ENCODE peak calls at places on chromosomes 11 and 22, in four cellular contexts. O is PC-9, W is endodermal cell, S is uterus. I is an unnamed sample. For H3K9me3, the result is how much of the 10 kb centered on the place peaks cover.

GRCh38 chr22:20957691-20958440 is 9.2 kb upstream of the AIFM3 start:
- DNase-seq in O (peak), W (peak), S (no peak), I (no peak)

GRCh38 chr11:120835601-120836228 is 188.2 kb upstream of the TBCEL start:
- DNase-seq in O (no peak), W (no peak), S (no peak), I (no peak)

GRCh38 chr11:31045335-31045734 is 324.2 kb downstream of the DCDC1 start:
- DNase-seq in O (no peak), W (no peak), S (no peak), I (no peak)

GRCh38 chr11:14971865-14972580 is at the start of gene CALCA:
- DNase-seq in O (no peak), W (peak), S (no peak), I (no peak)

GRCh38 chr11:77126861-77127673 is 979 bp upstream of the MYO7A start:
- DNase-seq in O (peak), W (peak), S (peak), I (no peak)

GRCh38 chr11:43947003-43947500 is 4.6 kb downstream of the C11orf96 start:
- DNase-seq in O (no peak), W (peak), S (peak), I (peak)

GRCh38 chr11:114121138-114121537 is 61.6 kb downstream of the ZBTB16 start:
- DNase-seq in O (no peak), W (no peak), S (no peak), I (no peak)

GRCh38 chr11:113256431-113257227 is 57.8 kb upstream of the TTC12 start:
- DNase-seq in O (no peak), W (no peak), S (no peak), I (no peak)

GRCh38 chr22:44438481-44439131 is 59.4 kb downstream of the RTL6 start:
- DNase-seq in O (no peak), W (peak), S (no peak), I (no peak)

GRCh38 chr11:40139507-40139906 is 1319.9 kb downstream of the LRRC4C start:
- DNase-seq in O (no peak), W (no peak), S (no peak), I (no peak)

GRCh38 chr22:27228771-27229170 is 571.4 kb downstream of the MIAT start:
- DNase-seq in O (no peak), W (no peak), S (no peak), I (no peak)

GRCh38 chr11:76654310-76654851 is 16.2 kb downstream of the LRRC32 start:
- DNase-seq in O (no peak), W (peak), S (peak), I (no peak)

GRCh38 chr11:490930-491260 is 16.1 kb downstream of the RNH1 start:
- DNase-seq in O (no peak), W (no peak), S (no peak), I (no peak)

GRCh38 chr22:44192098-44192810 is 11.5 kb downstream of the PARVG start:
- DNase-seq in O (peak), W (peak), S (no peak), I (peak)

GRCh38 chr11:76448506-76448905 is 3.7 kb downstream of the EMSY start:
- DNase-seq in O (no peak), W (no peak), S (no peak), I (no peak)

GRCh38 chr22:37321288-37321687 is 39.0 kb downstream of the CYTH4 start:
- DNase-seq in O (no peak), W (no peak), S (no peak), I (no peak)

GRCh38 chr11:102322560-102322959 is 5.3 kb downstream of the BIRC3 start:
- DNase-seq in O (no peak), W (no peak), S (no peak), I (no peak)

DNA sequence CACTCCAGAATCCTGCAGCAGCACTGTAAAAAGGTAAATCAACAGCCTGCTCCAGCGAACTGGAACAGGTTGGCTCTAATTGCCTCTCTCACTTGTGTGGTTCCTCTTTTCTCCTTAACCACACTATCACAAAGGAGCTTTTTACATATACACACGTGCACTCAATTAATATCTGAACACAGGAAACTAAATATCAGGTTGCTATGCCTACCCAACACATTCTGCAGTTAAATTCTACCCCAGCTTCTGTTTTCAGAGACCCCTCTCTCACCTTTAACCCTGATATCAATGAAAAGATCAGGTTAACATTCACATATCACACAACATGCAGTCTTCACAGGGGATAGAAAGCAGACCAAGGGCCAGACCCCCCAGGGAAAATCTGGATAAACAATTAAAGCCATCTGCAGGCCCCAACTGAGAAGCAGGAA is 10.9 kb downstream of the RBFOX2 start:
- DNase-seq in O (no peak), W (no peak), S (no peak), I (no peak)
- H3K4me3 ChIP-seq in O (no peak), W (peak), S (no peak), I (no peak)

DNA sequence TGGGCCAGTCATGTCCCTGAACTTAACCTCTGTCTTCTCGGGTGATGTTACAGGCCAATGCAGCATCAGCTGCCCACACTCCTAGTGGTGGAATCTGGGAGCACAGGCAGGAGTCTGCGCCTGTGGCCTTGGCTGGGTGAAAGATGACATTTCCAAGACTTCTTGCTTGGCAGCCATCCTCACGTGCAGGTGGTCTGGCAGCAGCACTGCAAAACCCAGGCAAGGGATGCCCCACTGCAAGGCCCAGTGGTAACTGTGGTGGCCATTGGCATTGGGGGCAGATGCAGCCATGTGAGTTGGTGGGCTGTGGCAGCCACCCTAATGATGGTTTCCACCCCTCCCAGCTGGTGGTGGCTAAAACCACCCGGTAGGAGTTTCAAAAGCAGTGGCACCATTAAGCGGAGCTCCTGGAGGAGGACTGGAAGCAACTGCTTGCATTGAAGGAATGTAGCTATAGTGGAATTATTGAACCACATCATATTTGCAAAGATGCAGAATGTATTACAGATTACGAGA is 120.5 kb upstream of the TOP3B start:
- DNase-seq in O (no peak), W (peak), S (no peak), I (no peak)
- TF ChIP-seq CTCF in O (peak), W (peak), S (no peak), I (no peak)

DNA sequence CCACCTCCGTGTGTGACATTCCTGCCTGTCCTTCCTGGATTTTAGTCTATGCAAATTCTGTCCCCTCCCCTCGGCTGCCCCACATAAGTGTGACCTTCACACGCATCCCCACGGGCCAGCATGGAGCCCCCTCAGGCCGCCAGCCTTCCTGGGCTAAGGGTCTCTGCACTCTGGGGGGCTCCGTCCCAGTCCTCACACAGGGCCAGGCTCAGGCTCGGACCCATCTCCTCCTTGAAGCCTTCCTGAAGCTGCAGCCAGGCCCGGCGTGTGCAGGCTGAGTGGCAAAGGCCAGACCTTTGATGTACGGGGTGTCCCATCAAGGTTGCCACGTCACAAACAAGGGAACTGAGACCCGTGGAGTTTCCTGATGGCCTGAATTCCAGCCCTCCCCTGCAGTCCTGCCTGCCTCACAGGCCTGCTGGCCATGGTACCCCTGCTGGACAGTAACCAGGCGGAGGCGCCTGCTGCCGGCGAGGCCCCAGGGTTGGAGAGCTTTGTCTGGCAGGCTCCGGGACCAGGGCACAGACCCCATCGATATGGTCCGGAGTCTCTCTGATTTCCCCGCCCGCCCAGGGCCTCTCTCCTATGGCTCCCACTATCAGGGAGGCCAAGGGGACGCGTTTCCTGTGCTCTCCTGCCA is 791.7 kb downstream of the BRD1 start:
- DNase-seq in O (no peak), W (no peak), S (no peak), I (no peak)
- H3K9me3 ChIP-seq in O (under half), W (under half), S (under half), I (under half)

DNA sequence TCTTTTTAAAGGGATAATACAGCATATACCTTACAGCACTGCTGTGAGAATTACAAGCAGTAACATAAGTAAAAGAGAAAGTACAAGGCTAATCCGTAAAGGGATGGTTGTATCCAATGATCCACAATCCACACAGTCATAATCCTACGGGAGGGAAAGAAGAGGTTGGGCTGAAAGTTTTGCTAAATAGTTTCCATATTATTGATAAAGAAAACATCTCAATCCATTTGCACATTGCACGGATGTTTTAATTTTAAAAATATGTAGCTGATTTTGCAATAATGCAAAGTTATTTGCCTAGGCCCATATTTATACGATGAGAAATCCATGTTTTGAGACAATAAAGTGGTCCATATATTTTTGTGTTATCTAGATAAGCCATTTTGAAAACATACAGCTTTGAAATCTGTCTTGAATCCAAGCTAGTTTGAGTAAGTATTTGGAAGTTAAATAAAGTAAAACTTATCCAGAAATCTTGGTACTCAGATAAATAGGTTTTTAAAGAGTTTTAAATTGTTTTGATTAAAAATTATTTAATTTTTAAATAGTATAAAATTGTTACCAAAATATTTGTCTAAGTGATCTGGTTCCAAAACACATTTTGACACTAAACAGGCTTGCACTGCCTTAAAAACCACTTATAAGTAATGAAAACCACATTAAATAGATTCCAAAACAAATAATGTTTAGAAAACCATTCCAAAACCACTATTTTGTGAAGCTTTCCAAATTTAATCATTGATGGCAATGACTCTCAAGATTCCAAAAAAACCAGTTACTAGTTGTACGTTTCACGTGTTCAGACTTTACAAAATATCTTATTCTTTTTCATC is 38.2 kb upstream of the PAMR1 start:
- DNase-seq in O (no peak), W (no peak), S (no peak), I (no peak)
- H3K4me3 ChIP-seq in O (no peak), W (no peak), S (no peak), I (peak)

DNA sequence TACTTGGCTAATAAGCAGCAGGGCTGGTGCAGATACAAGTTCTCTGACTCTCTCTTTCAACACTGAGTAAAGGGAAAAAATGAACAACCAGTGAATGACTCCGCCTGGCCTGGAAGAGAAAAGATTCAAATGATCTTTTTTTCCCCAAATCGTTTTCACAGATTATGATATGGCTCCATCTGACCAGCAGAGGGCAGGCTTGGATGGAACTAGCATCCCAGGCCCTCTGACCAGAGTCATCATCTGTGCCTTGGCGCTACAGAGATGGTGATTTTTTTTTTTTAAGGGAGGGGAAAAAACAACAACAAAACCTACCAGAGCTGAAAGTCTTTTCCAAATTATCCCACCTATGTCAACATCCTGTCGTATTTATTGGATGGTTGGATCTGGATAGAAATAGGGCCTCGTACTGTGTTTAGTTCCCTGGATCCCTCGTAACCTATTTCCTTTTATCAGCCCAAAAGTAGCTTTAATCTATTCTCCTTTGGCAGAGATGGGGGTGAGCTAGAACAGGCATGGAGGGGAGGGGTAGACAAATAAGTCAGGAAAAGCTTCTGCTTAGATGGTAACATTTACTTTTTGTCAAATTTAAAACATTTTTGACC is 69.7 kb downstream of the PRSS23 start:
- DNase-seq in O (peak), W (peak), S (peak), I (no peak)
- TF ChIP-seq CTCF in O (peak), W (peak), S (peak), I (peak)

DNA sequence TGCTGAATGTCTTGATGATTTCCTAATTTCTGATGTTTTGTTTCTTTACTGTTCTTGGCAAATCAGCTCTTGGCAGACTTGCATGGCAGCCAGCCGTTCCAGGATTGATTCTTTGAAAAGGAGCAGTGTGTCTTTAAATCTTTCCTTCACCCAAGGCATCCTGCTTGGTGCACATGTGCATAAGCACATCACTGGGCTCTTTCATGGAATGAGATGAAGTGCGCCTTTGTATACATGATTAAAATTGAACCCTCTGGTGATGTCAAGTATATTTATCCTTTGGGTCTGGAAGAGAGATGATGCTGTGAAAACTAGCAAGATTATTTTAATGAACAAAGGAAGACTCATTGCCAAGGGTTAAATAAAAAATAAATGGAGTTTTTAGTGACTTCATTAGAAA is 12.4 kb downstream of the FBXO7 start:
- DNase-seq in O (no peak), W (no peak), S (no peak), I (no peak)
- H3K9me3 ChIP-seq in O (under half), W (under half), S (under half), I (under half)

GRCh38 chr11:16890442-16890841 is 123.8 kb downstream of the PLEKHA7 start:
- DNase-seq in O (no peak), W (no peak), S (no peak), I (no peak)

GRCh38 chr11:16893456-16894076 is 120.6 kb downstream of the PLEKHA7 start:
- DNase-seq in O (peak), W (peak), S (no peak), I (no peak)

GRCh38 chr11:16891964-16892363 is 122.2 kb downstream of the PLEKHA7 start:
- DNase-seq in O (no peak), W (no peak), S (no peak), I (no peak)

GRCh38 chr11:16891170-16891569 is 123.0 kb downstream of the PLEKHA7 start:
- DNase-seq in O (no peak), W (no peak), S (no peak), I (no peak)

DNA sequence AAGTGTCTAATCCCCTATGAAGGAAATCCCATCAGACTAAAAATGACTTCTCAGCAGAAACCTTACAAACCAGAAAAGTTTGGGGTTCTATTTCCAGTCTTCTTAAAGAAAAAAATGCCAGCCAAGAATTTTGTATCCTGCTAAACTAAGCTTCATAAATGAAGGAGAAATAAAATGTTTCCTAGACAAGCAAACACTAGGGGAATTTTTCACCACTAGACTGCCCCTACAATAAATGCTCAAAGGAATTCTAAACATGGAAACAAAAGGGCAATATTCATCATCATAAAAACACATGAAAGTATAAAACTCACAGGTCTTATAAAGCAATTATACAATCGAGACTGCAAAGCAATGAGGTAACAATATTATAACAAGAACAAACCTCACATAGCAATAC is 124.3 kb downstream of the PLEKHA7 start:
- DNase-seq in O (no peak), W (no peak), S (no peak), I (no peak)
- H3K4me3 ChIP-seq in O (no peak), W (no peak), S (no peak), I (no peak)

I was measured in ascending aorta.